ENCODE peak calls at places on chromosomes 6 and 20, in seven cellular contexts. P is upper lobe of right lung; M is adrenal gland; W is CD8-positive, alpha-beta memory T cell; L is left lung; O is heart right ventricle; G is pancreas. V is an unnamed sample.

GRCh38 chr20:51565741-51566140 is 23.2 kb upstream of the NFATC2 start:
- DNase-seq in P (no peak), M (peak; percentile 55), W (no peak), L (no peak), O (no peak), G (no peak), V (no peak)

GRCh38 chr6:160930547-160931377 is 60.8 kb upstream of the MAP3K4 start:
- DNase-seq in P (peak; percentile 89), M (peak; percentile 76), W (no peak), L (peak; percentile 75), O (peak; percentile 72), G (peak; percentile 91), V (no peak)

GRCh38 chr20:11686900-11687543 is 230.7 kb upstream of the BTBD3 start:
- DNase-seq in P (peak; percentile 65), M (peak; percentile 35), W (no peak), L (no peak), O (no peak), G (peak; percentile 82), V (peak; percentile 55)

GRCh38 chr20:61589055-61589385 is 337.0 kb downstream of the CDH4 start:
- DNase-seq in P (no peak), M (no peak), W (no peak), L (no peak), O (no peak), G (no peak), V (no peak)

GRCh38 chr20:48826064-48826463 is 1.7 kb downstream of the PREX1 start:
- DNase-seq in P (no peak), M (no peak), W (no peak), L (no peak), O (no peak), G (no peak), V (no peak)

GRCh38 chr6:20408851-20409250 is 7.2 kb downstream of the E2F3 start:
- DNase-seq in P (no peak), M (no peak), W (no peak), L (no peak), O (no peak), G (no peak), V (no peak)

GRCh38 chr6:14001329-14002012 is 76.7 kb downstream of the RNF182 start:
- DNase-seq in P (no peak), M (no peak), W (no peak), L (no peak), O (no peak), G (no peak), V (peak; percentile 93)

GRCh38 chr6:118776607-118777549 is 117.1 kb upstream of the ASF1A start:
- DNase-seq in P (no peak), M (peak; percentile 84), W (peak; percentile 70), L (peak; percentile 40), O (peak; percentile 72), G (no peak), V (no peak)

GRCh38 chr20:50287512-50287911 is 96.9 kb downstream of the CEBPB start:
- DNase-seq in P (no peak), M (no peak), W (no peak), L (no peak), O (no peak), G (no peak), V (no peak)

GRCh38 chr6:145704153-145704781 is 31.1 kb downstream of the EPM2A start:
- DNase-seq in P (no peak), M (no peak), W (no peak), L (no peak), O (no peak), G (no peak), V (no peak)

GRCh38 chr6:107590378-107590777 is 100.5 kb downstream of the SOBP start:
- DNase-seq in P (no peak), M (no peak), W (no peak), L (no peak), O (no peak), G (no peak), V (no peak)

GRCh38 chr6:12289655-12290489 is at the start of gene EDN1:
- DNase-seq in P (peak; percentile 91), M (peak; percentile 87), W (peak; percentile 53), L (peak; percentile 87), O (peak; percentile 68), G (peak; percentile 86), V (peak; percentile 85)

GRCh38 chr6:12290490-12290820 is 294 bp downstream of the EDN1 start:
- DNase-seq in P (no peak), M (no peak), W (no peak), L (no peak), O (no peak), G (no peak), V (no peak)

GRCh38 chr6:12293234-12293930 is 3.2 kb downstream of the EDN1 start:
- DNase-seq in P (no peak), M (no peak), W (no peak), L (no peak), O (no peak), G (no peak), V (no peak)

GRCh38 chr6:12291083-12291784 is 1.1 kb downstream of the EDN1 start:
- DNase-seq in P (no peak), M (no peak), W (no peak), L (no peak), O (no peak), G (no peak), V (no peak)

GRCh38 chr6:12291785-12292604 is 1.8 kb downstream of the EDN1 start:
- DNase-seq in P (no peak), M (no peak), W (no peak), L (no peak), O (no peak), G (peak; percentile 51), V (no peak)
- H3K27ac ChIP-seq in P (peak overlapping the region; percentile 77), M (no peak overlapping the region), W (no peak overlapping the region), L (peak overlapping the region; percentile 81), O (no peak overlapping the region), G (no peak overlapping the region), V (peak overlapping the region; percentile 90)

GRCh38 chr20:63100926-63101699 is 94.3 kb upstream of the BHLHE23 start:
- DNase-seq in P (peak; percentile 48), M (no peak), W (peak; percentile 50), L (peak; percentile 27), O (no peak), G (peak; percentile 49), V (peak; percentile 83)

GRCh38 chr20:63104312-63105181 is 97.8 kb upstream of the BHLHE23 start:
- DNase-seq in P (no peak), M (no peak), W (peak; percentile 51), L (no peak), O (no peak), G (peak; percentile 62), V (peak; percentile 81)

GRCh38 chr20:63101781-63102719 is 95.3 kb upstream of the BHLHE23 start:
- DNase-seq in P (peak; percentile 71), M (peak; percentile 26), W (peak; percentile 77), L (peak; percentile 34), O (no peak), G (peak; percentile 59), V (peak; percentile 76)

GRCh38 chr20:63103402-63104311 is 96.9 kb upstream of the BHLHE23 start:
- DNase-seq in P (no peak), M (no peak), W (peak; percentile 60), L (no peak), O (no peak), G (peak; percentile 28), V (peak; percentile 77)

DNA sequence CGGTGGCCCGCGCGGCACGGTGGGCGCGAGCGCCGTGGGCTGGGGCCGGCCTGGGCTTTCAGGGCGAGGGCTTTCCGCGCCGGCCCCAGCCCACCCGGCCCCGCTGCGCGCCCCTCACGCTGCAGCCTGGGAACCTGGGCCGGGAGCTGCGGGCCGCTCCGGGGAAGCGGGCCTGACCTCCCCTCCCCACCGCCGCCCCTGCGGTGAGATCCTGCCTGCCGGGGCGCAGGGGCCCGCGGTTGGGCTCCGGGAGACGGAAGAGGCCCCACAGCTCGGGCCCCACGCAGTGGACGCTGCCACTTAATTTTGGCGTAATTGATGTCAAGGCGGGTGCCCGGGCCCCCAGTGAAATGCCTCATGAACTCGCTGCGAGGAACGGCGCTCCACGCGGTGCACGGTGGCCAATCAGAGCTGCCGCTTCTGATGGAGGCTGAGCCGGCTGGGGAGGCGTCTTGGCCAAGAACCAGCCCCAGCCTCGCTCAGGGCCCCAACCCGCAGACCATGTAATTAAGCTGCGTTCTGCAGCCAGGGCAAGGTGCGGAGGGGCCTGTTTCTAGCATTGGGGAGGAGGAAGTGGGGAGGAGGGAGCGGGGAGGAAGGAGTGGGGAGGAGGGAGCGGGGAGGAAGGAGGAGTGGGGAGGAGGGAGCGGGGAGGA is 96.1 kb upstream of the BHLHE23 start:
- DNase-seq in P (peak; percentile 70), M (peak; percentile 22), W (peak; percentile 82), L (no peak), O (no peak), G (peak; percentile 66), V (peak; percentile 84)
- H3K4me3 ChIP-seq in P (peak overlapping the region; percentile 72), M (no peak overlapping the region), W (peak overlapping the region; percentile 82), L (peak overlapping the region; percentile 46), O (peak overlapping the region; percentile 70), G (peak overlapping the region; percentile 35), V (peak overlapping the region; percentile 45)

GRCh38 chr6:16503241-16503775 is 258.0 kb downstream of the ATXN1 start:
- DNase-seq in P (no peak), M (no peak), W (no peak), L (no peak), O (no peak), G (no peak), V (no peak)

GRCh38 chr6:16503919-16504554 is 257.2 kb downstream of the ATXN1 start:
- DNase-seq in P (no peak), M (no peak), W (peak; percentile 54), L (no peak), O (no peak), G (no peak), V (no peak)

GRCh38 chr6:16508959-16509358 is 252.3 kb downstream of the ATXN1 start:
- DNase-seq in P (no peak), M (no peak), W (no peak), L (no peak), O (no peak), G (no peak), V (no peak)

GRCh38 chr6:16505711-16506362 is 255.4 kb downstream of the ATXN1 start:
- DNase-seq in P (no peak), M (peak; percentile 38), W (no peak), L (no peak), O (peak; percentile 21), G (no peak), V (no peak)

DNA sequence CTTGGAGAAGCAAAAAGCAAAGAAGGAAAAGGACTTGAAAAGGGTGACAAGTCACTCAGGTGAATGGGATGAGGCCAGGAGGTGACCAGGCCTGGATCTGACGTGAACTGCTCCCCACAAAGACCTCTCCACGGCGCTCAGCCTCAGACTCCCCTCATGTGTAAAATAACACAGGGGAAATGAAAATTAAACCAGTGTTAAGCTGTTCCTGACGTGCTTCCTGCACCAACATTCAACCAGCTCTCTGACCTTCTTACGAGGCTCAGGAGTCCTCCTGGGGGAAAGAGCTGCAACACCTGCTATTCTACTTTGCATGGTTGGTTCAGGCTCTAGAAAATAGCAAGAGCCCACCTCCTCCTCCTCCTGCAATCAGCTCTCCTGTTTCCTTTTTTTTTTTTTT is 256.7 kb downstream of the ATXN1 start:
- DNase-seq in P (no peak), M (no peak), W (no peak), L (no peak), O (no peak), G (no peak), V (no peak)
- H3K27ac ChIP-seq in P (no peak overlapping the region), M (no peak overlapping the region), W (no peak overlapping the region), L (no peak overlapping the region), O (no peak overlapping the region), G (no peak overlapping the region), V (no peak overlapping the region)

DNA sequence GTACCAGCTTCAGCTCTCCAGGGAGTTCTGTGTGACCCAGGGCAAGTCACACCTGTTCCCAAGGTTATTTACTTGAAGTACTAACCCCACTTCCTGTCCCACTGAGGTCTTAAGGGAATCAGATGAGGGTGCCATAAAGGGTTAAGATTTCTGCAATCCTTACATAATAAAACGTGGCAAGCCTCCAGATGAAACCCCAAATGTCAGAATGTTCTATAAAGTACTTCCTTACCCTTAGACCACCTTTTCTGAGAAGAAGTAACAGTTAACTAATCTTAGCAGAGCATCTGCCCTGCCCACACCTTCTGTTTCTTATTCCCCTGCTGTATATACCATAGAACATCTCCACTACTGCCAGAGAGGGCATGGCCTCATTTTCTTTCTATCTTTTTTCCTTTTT is 6.0 kb upstream of the AVP start:
- DNase-seq in P (no peak), M (no peak), W (no peak), L (no peak), O (no peak), G (no peak), V (no peak)
- H3K4me3 ChIP-seq in P (no peak overlapping the region), M (no peak overlapping the region), W (no peak overlapping the region), L (no peak overlapping the region), O (no peak overlapping the region), G (no peak overlapping the region), V (no peak overlapping the region)